ENCODE peak calls at places on chromosomes 7 and 10, in six cellular contexts. One of them, this sample, is unnamed.

GRCh38 chr7:121313220-121313792 is 15.5 kb upstream of the WNT16 start:
- DNase-seq in GM04504: no peak
- DNase-seq in NCI-H2081: no peak
- DNase-seq in heart right ventricle: no peak
- DNase-seq in ascending aorta: no peak
- DNase-seq in left cardiac atrium: no peak
- DNase-seq in this sample: no peak

GRCh38 chr10:71600856-71601255 is 118.7 kb downstream of the C10orf105 start:
- DNase-seq in heart right ventricle: no peak
- DNase-seq in GM04504: peak
- DNase-seq in left cardiac atrium: no peak
- DNase-seq in ascending aorta: no peak
- DNase-seq in NCI-H2081: no peak
- DNase-seq in this sample: no peak

GRCh38 chr7:130721486-130722277 is 12.3 kb downstream of the KLF14 start:
- DNase-seq in left cardiac atrium: peak
- DNase-seq in ascending aorta: no peak
- DNase-seq in NCI-H2081: peak
- DNase-seq in heart right ventricle: peak
- DNase-seq in GM04504: peak
- DNase-seq in this sample: peak

GRCh38 chr7:98802088-98802780 is 67.6 kb downstream of the TMEM130 start:
- DNase-seq in heart right ventricle: peak
- DNase-seq in GM04504: peak
- DNase-seq in NCI-H2081: peak
- DNase-seq in left cardiac atrium: peak
- DNase-seq in ascending aorta: peak
- DNase-seq in this sample: no peak

GRCh38 chr7:139321071-139321745 is 19.9 kb upstream of the FMC1 start:
- DNase-seq in GM04504: peak
- DNase-seq in heart right ventricle: no peak
- DNase-seq in ascending aorta: no peak
- DNase-seq in NCI-H2081: no peak
- DNase-seq in left cardiac atrium: no peak
- DNase-seq in this sample: peak

GRCh38 chr7:73893342-73894101 is 32.6 kb downstream of the TMEM270 start:
- DNase-seq in ascending aorta: no peak
- DNase-seq in GM04504: no peak
- DNase-seq in left cardiac atrium: peak
- DNase-seq in NCI-H2081: no peak
- DNase-seq in heart right ventricle: no peak
- DNase-seq in this sample: no peak

GRCh38 chr10:102763037-102763607 is 19.4 kb downstream of the WBP1L start:
- DNase-seq in left cardiac atrium: no peak
- DNase-seq in heart right ventricle: peak
- DNase-seq in NCI-H2081: no peak
- DNase-seq in ascending aorta: no peak
- DNase-seq in GM04504: no peak
- DNase-seq in this sample: no peak

GRCh38 chr10:132883391-132883881 is 58.9 kb downstream of the CFAP46 start:
- DNase-seq in NCI-H2081: no peak
- DNase-seq in GM04504: no peak
- DNase-seq in left cardiac atrium: peak
- DNase-seq in heart right ventricle: no peak
- DNase-seq in ascending aorta: no peak
- DNase-seq in this sample: no peak

GRCh38 chr7:130141161-130141857 is 63.9 kb downstream of the TMEM209 start:
- DNase-seq in ascending aorta: no peak
- DNase-seq in NCI-H2081: no peak
- DNase-seq in heart right ventricle: peak
- DNase-seq in GM04504: peak
- DNase-seq in left cardiac atrium: peak
- DNase-seq in this sample: no peak

GRCh38 chr10:80443531-80443974 is 10.6 kb upstream of the TSPAN14 start:
- DNase-seq in ascending aorta: no peak
- DNase-seq in left cardiac atrium: peak
- DNase-seq in NCI-H2081: no peak
- DNase-seq in GM04504: no peak
- DNase-seq in heart right ventricle: peak
- DNase-seq in this sample: peak

GRCh38 chr7:23254051-23254681 is 7.6 kb downstream of the GPNMB start:
- DNase-seq in heart right ventricle: no peak
- DNase-seq in ascending aorta: no peak
- DNase-seq in NCI-H2081: no peak
- DNase-seq in GM04504: no peak
- DNase-seq in left cardiac atrium: no peak
- DNase-seq in this sample: no peak

GRCh38 chr7:42574693-42575084 is 337.2 kb downstream of the C7orf25 start:
- DNase-seq in NCI-H2081: no peak
- DNase-seq in GM04504: no peak
- DNase-seq in left cardiac atrium: no peak
- DNase-seq in ascending aorta: no peak
- DNase-seq in heart right ventricle: no peak
- DNase-seq in this sample: no peak

GRCh38 chr7:122528879-122529481 is 169.9 kb downstream of the RNF133 start:
- DNase-seq in heart right ventricle: no peak
- DNase-seq in NCI-H2081: peak
- DNase-seq in ascending aorta: no peak
- DNase-seq in left cardiac atrium: no peak
- DNase-seq in GM04504: peak
- DNase-seq in this sample: no peak

GRCh38 chr7:27873981-27874957 is 134.3 kb downstream of the TAX1BP1 start:
- DNase-seq in ascending aorta: no peak
- DNase-seq in NCI-H2081: no peak
- DNase-seq in GM04504: peak
- DNase-seq in left cardiac atrium: no peak
- DNase-seq in heart right ventricle: peak
- DNase-seq in this sample: no peak

GRCh38 chr7:81618400-81619014 is 151.3 kb downstream of the HGF start:
- DNase-seq in ascending aorta: no peak
- DNase-seq in NCI-H2081: no peak
- DNase-seq in heart right ventricle: no peak
- DNase-seq in GM04504: peak
- DNase-seq in left cardiac atrium: no peak
- DNase-seq in this sample: no peak

GRCh38 chr10:93917064-93917391 is 23.2 kb downstream of the SLC35G1 start:
- DNase-seq in GM04504: no peak
- DNase-seq in NCI-H2081: no peak
- DNase-seq in ascending aorta: no peak
- DNase-seq in left cardiac atrium: no peak
- DNase-seq in heart right ventricle: no peak
- DNase-seq in this sample: no peak

GRCh38 chr10:97676770-97677581 is 10.1 kb downstream of the AVPI1 start:
- DNase-seq in heart right ventricle: no peak
- DNase-seq in left cardiac atrium: peak
- DNase-seq in ascending aorta: no peak
- DNase-seq in GM04504: no peak
- DNase-seq in NCI-H2081: peak
- DNase-seq in this sample: peak

GRCh38 chr10:110612629-110613028 is 31.5 kb upstream of the RBM20 start:
- DNase-seq in NCI-H2081: no peak
- DNase-seq in ascending aorta: no peak
- DNase-seq in heart right ventricle: no peak
- DNase-seq in left cardiac atrium: no peak
- DNase-seq in GM04504: no peak
- DNase-seq in this sample: no peak

GRCh38 chr10:654647-654996 is 34.8 kb downstream of the DIP2C start:
- DNase-seq in heart right ventricle: no peak
- DNase-seq in NCI-H2081: no peak
- DNase-seq in GM04504: no peak
- DNase-seq in left cardiac atrium: no peak
- DNase-seq in ascending aorta: no peak
- DNase-seq in this sample: no peak